ENCODE peak calls at places on chromosomes 5 and 9, in four cellular contexts. One of them, this sample, is unnamed. For H3K4me1, the result is how much of the 10 kb centered on the place peaks cover.

GRCh38 chr5:77356740-77357139 is 135.4 kb downstream of the WDR41 start:
- DNase-seq in stomach: no peak
- DNase-seq in sigmoid colon: no peak
- DNase-seq in K562: no peak
- DNase-seq in this sample: no peak

GRCh38 chr5:113022661-113023060 is 46.1 kb downstream of the DCP2 start:
- DNase-seq in stomach: no peak
- DNase-seq in K562: no peak
- DNase-seq in sigmoid colon: no peak
- DNase-seq in this sample: no peak

GRCh38 chr9:36725777-36726356 is 153.2 kb downstream of the MELK start:
- DNase-seq in sigmoid colon: no peak
- DNase-seq in stomach: no peak
- DNase-seq in K562: no peak
- DNase-seq in this sample: no peak

GRCh38 chr5:66602621-66603020 is 6.4 kb downstream of the MAST4 start:
- DNase-seq in stomach: no peak
- DNase-seq in sigmoid colon: no peak
- DNase-seq in K562: no peak
- DNase-seq in this sample: no peak

GRCh38 chr9:93598647-93599241 is 22.4 kb downstream of the PHF2 start:
- DNase-seq in sigmoid colon: no peak
- DNase-seq in stomach: no peak
- DNase-seq in K562: no peak
- DNase-seq in this sample: no peak

GRCh38 chr9:74940600-74940999 is 12.1 kb downstream of the C9orf40 start:
- DNase-seq in stomach: no peak
- DNase-seq in sigmoid colon: no peak
- DNase-seq in K562: no peak
- DNase-seq in this sample: no peak

GRCh38 chr9:124011460-124012301 is at the start of gene LHX2:
- DNase-seq in stomach: peak
- DNase-seq in sigmoid colon: no peak
- DNase-seq in K562: peak
- DNase-seq in this sample: no peak

GRCh38 chr5:181050016-181050415 is 9.9 kb downstream of the BTNL9 start:
- DNase-seq in K562: no peak
- DNase-seq in stomach: no peak
- DNase-seq in sigmoid colon: no peak
- DNase-seq in this sample: peak

GRCh38 chr5:67493676-67494075 is 297.1 kb upstream of the CD180 start:
- DNase-seq in K562: no peak
- DNase-seq in sigmoid colon: no peak
- DNase-seq in stomach: peak
- DNase-seq in this sample: no peak

GRCh38 chr5:73558950-73559349 is 6.5 kb downstream of the ANKRA2 start:
- DNase-seq in K562: peak
- DNase-seq in stomach: no peak
- DNase-seq in sigmoid colon: no peak
- DNase-seq in this sample: no peak

GRCh38 chr5:8749556-8749955 is 796.3 kb downstream of the SEMA5A start:
- DNase-seq in sigmoid colon: no peak
- DNase-seq in K562: no peak
- DNase-seq in stomach: no peak
- DNase-seq in this sample: no peak

GRCh38 chr9:125119643-125120286 is 23.6 kb downstream of the SCAI start:
- DNase-seq in sigmoid colon: no peak
- DNase-seq in stomach: no peak
- DNase-seq in K562: no peak
- DNase-seq in this sample: peak

GRCh38 chr5:38672059-38672791 is 115.8 kb upstream of the LIFR start:
- DNase-seq in K562: no peak
- DNase-seq in stomach: no peak
- DNase-seq in sigmoid colon: no peak
- DNase-seq in this sample: no peak

GRCh38 chr5:66467564-66467963 is 128.6 kb upstream of the MAST4 start:
- DNase-seq in K562: no peak
- DNase-seq in sigmoid colon: no peak
- DNase-seq in stomach: no peak
- DNase-seq in this sample: no peak

GRCh38 chr9:134024393-134024792 is 888 bp upstream of the BRD3OS start:
- DNase-seq in K562: no peak
- DNase-seq in sigmoid colon: no peak
- DNase-seq in stomach: no peak
- DNase-seq in this sample: no peak

GRCh38 chr5:71757590-71758543 is 38.8 kb downstream of the CARTPT start:
- DNase-seq in stomach: peak
- DNase-seq in K562: peak
- DNase-seq in sigmoid colon: peak
- DNase-seq in this sample: no peak

GRCh38 chr5:10705736-10706135 is 55.3 kb downstream of the DAP start:
- DNase-seq in K562: no peak
- DNase-seq in sigmoid colon: no peak
- DNase-seq in stomach: no peak
- DNase-seq in this sample: no peak

GRCh38 chr5:93677344-93678021 is 63.9 kb downstream of the POU5F2 start:
- DNase-seq in K562: no peak
- DNase-seq in sigmoid colon: no peak
- DNase-seq in stomach: peak
- DNase-seq in this sample: no peak

GRCh38 chr5:53580547-53580946 is 20.1 kb downstream of the NDUFS4 start:
- DNase-seq in stomach: no peak
- DNase-seq in K562: no peak
- DNase-seq in sigmoid colon: no peak
- DNase-seq in this sample: no peak

GRCh38 chr5:128799945-128800344 is 165.3 kb upstream of the SLC27A6 start:
- DNase-seq in stomach: no peak
- DNase-seq in sigmoid colon: no peak
- DNase-seq in K562: no peak
- DNase-seq in this sample: no peak

GRCh38 chr5:129460121-129460950 is at the start of gene ADAMTS19:
- DNase-seq in sigmoid colon: no peak
- DNase-seq in stomach: no peak
- DNase-seq in K562: no peak
- DNase-seq in this sample: no peak

GRCh38 chr5:180302256-180302655 is 10.4 kb upstream of the MAPK9 start:
- DNase-seq in sigmoid colon: no peak
- DNase-seq in stomach: no peak
- DNase-seq in K562: no peak
- DNase-seq in this sample: no peak

GRCh38 chr5:173642895-173643481 is 26.5 kb upstream of the BOD1 start:
- DNase-seq in K562: no peak
- DNase-seq in stomach: no peak
- DNase-seq in sigmoid colon: no peak
- DNase-seq in this sample: no peak

GRCh38 chr9:133583586-133583985 is 25.6 kb downstream of the FAM163B start:
- DNase-seq in K562: no peak
- DNase-seq in sigmoid colon: no peak
- DNase-seq in stomach: no peak
- DNase-seq in this sample: no peak

GRCh38 chr5:157497875-157498611 is 38.0 kb downstream of the NIPAL4 start:
- DNase-seq in sigmoid colon: peak
- DNase-seq in K562: no peak
- DNase-seq in stomach: no peak
- DNase-seq in this sample: no peak

GRCh38 chr5:142872217-142872616 is 102.0 kb downstream of the ARHGAP26 start:
- DNase-seq in sigmoid colon: no peak
- DNase-seq in stomach: no peak
- DNase-seq in K562: no peak
- DNase-seq in this sample: no peak

GRCh38 chr9:557601-558201 is 283.8 kb upstream of the DMRT1 start:
- DNase-seq in sigmoid colon: no peak
- DNase-seq in K562: no peak
- DNase-seq in stomach: no peak
- DNase-seq in this sample: no peak

GRCh38 chr9:97470076-97470475 is 31.4 kb upstream of the TMOD1 start:
- DNase-seq in stomach: no peak
- DNase-seq in K562: no peak
- DNase-seq in sigmoid colon: no peak
- DNase-seq in this sample: no peak

GRCh38 chr5:38163636-38164237 is 94.6 kb upstream of the EGFLAM start:
- DNase-seq in K562: no peak
- DNase-seq in stomach: no peak
- DNase-seq in sigmoid colon: no peak
- DNase-seq in this sample: no peak

GRCh38 chr5:140148508-140148907 is 22.8 kb downstream of the IGIP start:
- DNase-seq in K562: peak
- DNase-seq in stomach: no peak
- DNase-seq in sigmoid colon: no peak
- DNase-seq in this sample: no peak

GRCh38 chr5:150789943-150790611 is 11.5 kb downstream of the SMIM3 start:
- DNase-seq in K562: no peak
- DNase-seq in sigmoid colon: peak
- DNase-seq in stomach: no peak
- DNase-seq in this sample: no peak

GRCh38 chr9:135294826-135295225 is 184.8 kb upstream of the PPP1R26 start:
- DNase-seq in K562: no peak
- DNase-seq in stomach: no peak
- DNase-seq in sigmoid colon: no peak
- DNase-seq in this sample: no peak

GRCh38 chr9:20703146-20703545 is 19.1 kb downstream of the FOCAD start:
- DNase-seq in sigmoid colon: no peak
- DNase-seq in K562: no peak
- DNase-seq in stomach: no peak
- DNase-seq in this sample: no peak

GRCh38 chr9:3498691-3499090 is 27.1 kb downstream of the RFX3 start:
- DNase-seq in K562: no peak
- DNase-seq in stomach: no peak
- DNase-seq in sigmoid colon: no peak
- DNase-seq in this sample: no peak

GRCh38 chr5:178211095-178212048 is 7.0 kb downstream of the HNRNPAB start:
- DNase-seq in sigmoid colon: peak
- DNase-seq in stomach: no peak
- DNase-seq in K562: peak
- DNase-seq in this sample: no peak

GRCh38 chr5:126234563-126235195 is 188.5 kb upstream of the GRAMD2B start:
- DNase-seq in stomach: no peak
- DNase-seq in K562: no peak
- DNase-seq in sigmoid colon: no peak
- DNase-seq in this sample: no peak

GRCh38 chr9:87122947-87123685 is 175.8 kb upstream of the GAS1 start:
- DNase-seq in stomach: no peak
- DNase-seq in K562: no peak
- DNase-seq in sigmoid colon: no peak
- DNase-seq in this sample: no peak

GRCh38 chr5:108101105-108101504 is 280.8 kb downstream of the FBXL17 start:
- DNase-seq in sigmoid colon: no peak
- DNase-seq in K562: no peak
- DNase-seq in stomach: no peak
- DNase-seq in this sample: no peak

DNA sequence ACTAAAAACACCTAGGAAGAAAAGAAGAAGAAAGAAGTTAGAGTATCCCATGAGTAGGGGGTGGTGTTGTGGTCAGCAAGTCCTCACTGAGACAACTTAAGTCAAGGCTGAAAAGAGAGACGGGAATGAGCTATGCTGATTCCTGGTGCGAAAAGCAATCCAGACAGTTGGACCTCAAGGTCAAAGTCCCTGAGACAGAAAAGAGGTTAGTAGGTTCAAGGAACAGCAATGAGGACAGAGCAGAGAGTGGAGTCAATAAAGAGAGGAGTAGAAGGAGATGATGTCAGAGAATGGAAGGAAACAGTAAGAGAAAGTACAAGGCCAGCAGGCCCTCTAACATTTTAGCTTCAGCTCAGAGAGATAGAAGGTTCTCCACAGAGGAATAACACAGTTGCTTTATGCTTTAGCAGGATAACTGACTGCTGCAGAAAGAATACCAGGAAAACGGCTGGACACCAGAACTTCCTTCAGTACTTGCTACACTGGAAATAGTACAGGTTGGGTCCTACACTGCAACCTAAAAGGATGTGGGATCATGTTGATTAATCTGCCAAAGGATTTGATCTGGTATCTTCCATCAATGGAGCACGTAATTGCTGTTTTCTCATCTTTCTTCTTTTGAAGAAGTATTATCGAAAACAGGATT is 43.6 kb downstream of the GNAQ start:
- DNase-seq in sigmoid colon: no peak
- DNase-seq in K562: no peak
- DNase-seq in stomach: no peak
- DNase-seq in this sample: no peak
- H3K4me1 ChIP-seq in sigmoid colon: under half
- H3K4me1 ChIP-seq in K562: under half
- H3K4me1 ChIP-seq in stomach: half or more
- H3K4me1 ChIP-seq in this sample: under half

DNA sequence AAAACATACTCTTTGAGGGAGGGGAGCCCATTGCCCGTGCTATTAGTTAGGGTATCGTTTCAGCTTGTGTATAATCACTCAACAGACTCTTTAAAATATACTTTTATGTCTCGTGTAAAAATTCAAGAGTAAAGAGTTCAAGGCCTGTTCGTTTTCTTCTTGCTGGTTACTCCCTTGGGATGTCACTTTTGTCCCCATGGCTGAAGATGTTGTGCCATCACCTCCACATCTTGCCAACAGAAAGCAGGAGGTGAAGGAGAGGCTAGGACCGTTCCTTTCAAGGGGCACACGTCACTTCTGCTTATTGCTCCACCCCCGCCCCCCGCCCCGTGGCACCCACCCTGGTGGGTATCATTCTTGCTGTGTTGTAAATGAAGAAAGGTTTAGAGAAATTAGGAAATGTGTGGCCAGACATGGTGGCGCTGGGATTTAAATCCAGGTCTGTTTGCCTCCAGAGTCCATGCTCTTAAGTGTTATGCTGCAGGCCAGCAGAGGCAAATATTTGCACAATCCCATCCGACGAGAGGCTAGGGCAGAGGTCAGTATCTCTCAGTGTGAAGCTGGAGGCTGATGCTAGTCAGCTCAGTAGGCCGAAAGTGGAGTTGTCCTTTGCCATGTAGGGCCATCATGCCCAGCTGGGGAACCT is 3.0 kb downstream of the MLANA start:
- DNase-seq in K562: no peak
- DNase-seq in stomach: no peak
- DNase-seq in sigmoid colon: no peak
- DNase-seq in this sample: peak
- TF ChIP-seq EP300 in K562: no peak
- TF ChIP-seq EP300 in stomach: no peak
- TF ChIP-seq EP300 in sigmoid colon: no peak
- TF ChIP-seq EP300 in this sample: no peak

GRCh38 chr5:170442381-170442780 is 53.2 kb upstream of the KCNMB1 start:
- DNase-seq in sigmoid colon: no peak
- DNase-seq in K562: no peak
- DNase-seq in stomach: no peak
- DNase-seq in this sample: no peak
- TF ChIP-seq POLR2AphosphoS5 in sigmoid colon: no peak
- TF ChIP-seq POLR2AphosphoS5 in K562: no peak
- TF ChIP-seq POLR2AphosphoS5 in stomach: no peak
- TF ChIP-seq POLR2AphosphoS5 in this sample: no peak

DNA sequence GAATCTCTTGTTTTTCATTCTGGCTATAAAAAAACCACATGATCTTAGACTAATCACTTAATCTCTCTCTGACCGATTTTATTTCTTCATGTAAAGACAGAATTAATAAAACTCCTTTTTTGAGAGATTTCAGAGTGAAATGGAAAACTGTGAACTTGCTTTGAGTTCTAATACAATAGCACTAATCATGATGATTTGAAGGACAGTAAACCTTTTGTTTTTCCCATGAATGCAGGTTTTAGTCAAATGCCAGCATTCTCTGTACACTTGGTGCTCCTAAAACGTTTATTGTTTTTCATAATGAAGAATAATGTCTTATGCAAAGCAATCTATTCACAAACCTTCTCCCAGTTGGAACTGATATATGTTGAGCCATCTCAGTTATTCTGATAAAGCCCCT is 86.8 kb downstream of the SLC24A2 start:
- DNase-seq in sigmoid colon: no peak
- DNase-seq in stomach: no peak
- DNase-seq in K562: no peak
- DNase-seq in this sample: no peak
- H3K4me1 ChIP-seq in sigmoid colon: under half
- H3K4me1 ChIP-seq in stomach: under half
- H3K4me1 ChIP-seq in K562: under half
- H3K4me1 ChIP-seq in this sample: under half